ENCODE peak calls at places on chromosomes 7 and 10, in six cellular contexts. One of them, this sample, is unnamed.

GRCh38 chr10:91418417-91418816 is 8.3 kb downstream of the HECTD2 start:
- DNase-seq in Peyer's patch: no peak
- DNase-seq in cardiac muscle cell: no peak
- DNase-seq in tibial artery: no peak
- DNase-seq in HCT116: no peak
- DNase-seq in OCI-LY7: no peak
- DNase-seq in this sample: no peak

GRCh38 chr7:126700807-126701604 is 551.7 kb downstream of the GRM8 start:
- DNase-seq in Peyer's patch: peak; percentile 60
- DNase-seq in cardiac muscle cell: peak; percentile 59
- DNase-seq in tibial artery: no peak
- DNase-seq in HCT116: peak; percentile 90
- DNase-seq in OCI-LY7: no peak
- DNase-seq in this sample: peak; percentile 37

GRCh38 chr7:113140956-113141355 is 22.6 kb upstream of the SMIM30 start:
- DNase-seq in Peyer's patch: no peak
- DNase-seq in cardiac muscle cell: no peak
- DNase-seq in tibial artery: no peak
- DNase-seq in HCT116: no peak
- DNase-seq in OCI-LY7: no peak
- DNase-seq in this sample: no peak

GRCh38 chr7:23467731-23468720 is 2.3 kb downstream of the IGF2BP3 start:
- DNase-seq in Peyer's patch: no peak
- DNase-seq in cardiac muscle cell: peak; percentile 78
- DNase-seq in tibial artery: no peak
- DNase-seq in HCT116: no peak
- DNase-seq in OCI-LY7: peak; percentile 70
- DNase-seq in this sample: peak; percentile 20

GRCh38 chr7:90387470-90388240 is 15.6 kb upstream of the CLDN12 start:
- DNase-seq in Peyer's patch: no peak
- DNase-seq in cardiac muscle cell: no peak
- DNase-seq in tibial artery: no peak
- DNase-seq in HCT116: no peak
- DNase-seq in OCI-LY7: no peak
- DNase-seq in this sample: no peak

GRCh38 chr10:133249975-133250754 is 12.5 kb downstream of the VENTX start:
- DNase-seq in Peyer's patch: no peak
- DNase-seq in cardiac muscle cell: no peak
- DNase-seq in tibial artery: no peak
- DNase-seq in HCT116: no peak
- DNase-seq in OCI-LY7: no peak
- DNase-seq in this sample: no peak

GRCh38 chr10:130215918-130216205 is 79.7 kb downstream of the GLRX3 start:
- DNase-seq in Peyer's patch: no peak
- DNase-seq in cardiac muscle cell: no peak
- DNase-seq in tibial artery: peak; percentile 2
- DNase-seq in HCT116: no peak
- DNase-seq in OCI-LY7: no peak
- DNase-seq in this sample: no peak

GRCh38 chr7:151129882-151130591 is 37.5 kb downstream of the GBX1 start:
- DNase-seq in Peyer's patch: no peak
- DNase-seq in cardiac muscle cell: no peak
- DNase-seq in tibial artery: no peak
- DNase-seq in HCT116: no peak
- DNase-seq in OCI-LY7: no peak
- DNase-seq in this sample: no peak

GRCh38 chr7:132249591-132249971 is 326.7 kb downstream of the PLXNA4 start:
- DNase-seq in Peyer's patch: no peak
- DNase-seq in cardiac muscle cell: peak; percentile 58
- DNase-seq in tibial artery: no peak
- DNase-seq in HCT116: no peak
- DNase-seq in OCI-LY7: no peak
- DNase-seq in this sample: no peak

GRCh38 chr7:46226860-46227259 is 305.8 kb upstream of the IGFBP3 start:
- DNase-seq in Peyer's patch: no peak
- DNase-seq in cardiac muscle cell: no peak
- DNase-seq in tibial artery: no peak
- DNase-seq in HCT116: no peak
- DNase-seq in OCI-LY7: no peak
- DNase-seq in this sample: no peak

GRCh38 chr10:129864601-129865126 is 99.4 kb downstream of the EBF3 start:
- DNase-seq in Peyer's patch: no peak
- DNase-seq in cardiac muscle cell: no peak
- DNase-seq in tibial artery: no peak
- DNase-seq in HCT116: no peak
- DNase-seq in OCI-LY7: no peak
- DNase-seq in this sample: no peak

GRCh38 chr7:55485501-55486171 is 86.7 kb downstream of the VOPP1 start:
- DNase-seq in Peyer's patch: peak; percentile 44
- DNase-seq in cardiac muscle cell: no peak
- DNase-seq in tibial artery: no peak
- DNase-seq in HCT116: no peak
- DNase-seq in OCI-LY7: no peak
- DNase-seq in this sample: no peak

GRCh38 chr7:146208484-146208883 is 91.9 kb downstream of the CNTNAP2 start:
- DNase-seq in Peyer's patch: no peak
- DNase-seq in cardiac muscle cell: no peak
- DNase-seq in tibial artery: no peak
- DNase-seq in HCT116: no peak
- DNase-seq in OCI-LY7: no peak
- DNase-seq in this sample: no peak

GRCh38 chr7:73585196-73585595 is 6.8 kb upstream of the TBL2 start:
- DNase-seq in Peyer's patch: no peak
- DNase-seq in cardiac muscle cell: no peak
- DNase-seq in tibial artery: no peak
- DNase-seq in HCT116: no peak
- DNase-seq in OCI-LY7: no peak
- DNase-seq in this sample: no peak

GRCh38 chr10:88181902-88182671 is 318.7 kb downstream of the PTEN start:
- DNase-seq in Peyer's patch: no peak
- DNase-seq in cardiac muscle cell: no peak
- DNase-seq in tibial artery: no peak
- DNase-seq in HCT116: no peak
- DNase-seq in OCI-LY7: no peak
- DNase-seq in this sample: no peak

GRCh38 chr7:69108041-69108440 is 490.2 kb upstream of the AUTS2 start:
- DNase-seq in Peyer's patch: no peak
- DNase-seq in cardiac muscle cell: no peak
- DNase-seq in tibial artery: no peak
- DNase-seq in HCT116: no peak
- DNase-seq in OCI-LY7: no peak
- DNase-seq in this sample: no peak

GRCh38 chr7:84950836-84951235 is 236.0 kb downstream of the SEMA3D start:
- DNase-seq in Peyer's patch: no peak
- DNase-seq in cardiac muscle cell: no peak
- DNase-seq in tibial artery: no peak
- DNase-seq in HCT116: no peak
- DNase-seq in OCI-LY7: no peak
- DNase-seq in this sample: no peak

GRCh38 chr7:105875505-105875904 is 894 bp downstream of the ATXN7L1 start:
- DNase-seq in Peyer's patch: no peak
- DNase-seq in cardiac muscle cell: no peak
- DNase-seq in tibial artery: no peak
- DNase-seq in HCT116: no peak
- DNase-seq in OCI-LY7: no peak
- DNase-seq in this sample: no peak

GRCh38 chr10:131187886-131188285 is 123.6 kb downstream of the TCERG1L start:
- DNase-seq in Peyer's patch: peak; percentile 8
- DNase-seq in cardiac muscle cell: no peak
- DNase-seq in tibial artery: no peak
- DNase-seq in HCT116: no peak
- DNase-seq in OCI-LY7: no peak
- DNase-seq in this sample: no peak

GRCh38 chr10:43715334-43715733 is 66.7 kb upstream of the ZNF32 start:
- DNase-seq in Peyer's patch: no peak
- DNase-seq in cardiac muscle cell: no peak
- DNase-seq in tibial artery: no peak
- DNase-seq in HCT116: no peak
- DNase-seq in OCI-LY7: no peak
- DNase-seq in this sample: no peak

GRCh38 chr10:127553431-127553830 is 4.3 kb downstream of the NPS start:
- DNase-seq in Peyer's patch: no peak
- DNase-seq in cardiac muscle cell: no peak
- DNase-seq in tibial artery: no peak
- DNase-seq in HCT116: no peak
- DNase-seq in OCI-LY7: no peak
- DNase-seq in this sample: no peak

GRCh38 chr10:87054373-87055295 is 34.5 kb downstream of the FAM25A start:
- DNase-seq in Peyer's patch: no peak
- DNase-seq in cardiac muscle cell: no peak
- DNase-seq in tibial artery: no peak
- DNase-seq in HCT116: no peak
- DNase-seq in OCI-LY7: no peak
- DNase-seq in this sample: no peak

GRCh38 chr10:103967433-103968142 is 648 bp downstream of the SLK start:
- DNase-seq in Peyer's patch: no peak
- DNase-seq in cardiac muscle cell: peak; percentile 36
- DNase-seq in tibial artery: no peak
- DNase-seq in HCT116: no peak
- DNase-seq in OCI-LY7: peak; percentile 36
- DNase-seq in this sample: peak; percentile 18
- TF ChIP-seq CTCF in Peyer's patch: no peak
- TF ChIP-seq CTCF in cardiac muscle cell: no peak
- TF ChIP-seq CTCF in tibial artery: peak; percentile 4
- TF ChIP-seq CTCF in HCT116: no peak
- TF ChIP-seq CTCF in OCI-LY7: no peak
- TF ChIP-seq CTCF in this sample: peak; percentile 13

GRCh38 chr7:92730808-92731207 is 105.6 kb downstream of the CDK6 start:
- DNase-seq in Peyer's patch: no peak
- DNase-seq in cardiac muscle cell: no peak
- DNase-seq in tibial artery: no peak
- DNase-seq in HCT116: no peak
- DNase-seq in OCI-LY7: no peak
- DNase-seq in this sample: no peak
- TF ChIP-seq CTCF in Peyer's patch: no peak
- TF ChIP-seq CTCF in cardiac muscle cell: no peak
- TF ChIP-seq CTCF in tibial artery: no peak
- TF ChIP-seq CTCF in HCT116: no peak
- TF ChIP-seq CTCF in OCI-LY7: no peak
- TF ChIP-seq CTCF in this sample: no peak

GRCh38 chr10:13095929-13096328 is 4.0 kb upstream of the OPTN start:
- DNase-seq in Peyer's patch: no peak
- DNase-seq in cardiac muscle cell: no peak
- DNase-seq in tibial artery: no peak
- DNase-seq in HCT116: no peak
- DNase-seq in OCI-LY7: no peak
- DNase-seq in this sample: no peak

GRCh38 chr10:13102002-13102794 is 2.2 kb downstream of the OPTN start:
- DNase-seq in Peyer's patch: no peak
- DNase-seq in cardiac muscle cell: no peak
- DNase-seq in tibial artery: peak; percentile 40
- DNase-seq in HCT116: no peak
- DNase-seq in OCI-LY7: no peak
- DNase-seq in this sample: no peak

GRCh38 chr10:13100349-13101294 is 659 bp downstream of the OPTN start:
- DNase-seq in Peyer's patch: peak; percentile 58
- DNase-seq in cardiac muscle cell: no peak
- DNase-seq in tibial artery: no peak
- DNase-seq in HCT116: no peak
- DNase-seq in OCI-LY7: no peak
- DNase-seq in this sample: peak; percentile 8

GRCh38 chr10:13099666-13100348 is at the start of gene OPTN:
- DNase-seq in Peyer's patch: peak; percentile 89
- DNase-seq in cardiac muscle cell: peak; percentile 81
- DNase-seq in tibial artery: peak; percentile 80
- DNase-seq in HCT116: peak; percentile 64
- DNase-seq in OCI-LY7: peak; percentile 27
- DNase-seq in this sample: peak; percentile 72

GRCh38 chr10:13099144-13099665 is 758 bp upstream of the OPTN start:
- DNase-seq in Peyer's patch: peak; percentile 74
- DNase-seq in cardiac muscle cell: no peak
- DNase-seq in tibial artery: no peak
- DNase-seq in HCT116: peak; percentile 54
- DNase-seq in OCI-LY7: peak; percentile 50
- DNase-seq in this sample: peak; percentile 51
- TF ChIP-seq CTCF in Peyer's patch: peak; percentile 50
- TF ChIP-seq CTCF in cardiac muscle cell: peak; percentile 46
- TF ChIP-seq CTCF in tibial artery: no peak
- TF ChIP-seq CTCF in HCT116: peak; percentile 62
- TF ChIP-seq CTCF in OCI-LY7: peak; percentile 72
- TF ChIP-seq CTCF in this sample: no peak

DNA sequence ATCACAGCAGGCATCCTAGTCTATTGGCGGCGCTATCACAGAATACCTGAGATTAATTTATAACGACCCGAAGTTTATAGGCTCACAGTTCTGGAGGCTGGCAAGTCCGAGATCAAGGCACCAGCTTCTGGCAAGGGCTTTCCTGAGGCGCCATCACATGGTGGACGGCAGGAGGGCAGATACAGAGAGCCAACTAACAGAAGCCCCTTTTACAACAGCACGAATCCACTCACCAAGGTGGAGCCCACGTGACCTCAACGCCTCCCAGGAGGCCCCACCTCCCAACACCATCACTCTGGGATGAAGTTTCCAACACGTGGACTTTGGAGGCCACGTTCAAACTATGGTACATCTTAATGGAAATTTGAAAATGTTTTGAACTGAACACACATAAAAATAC is 255.3 kb downstream of the ELFN1 start:
- DNase-seq in Peyer's patch: no peak
- DNase-seq in cardiac muscle cell: no peak
- DNase-seq in tibial artery: no peak
- DNase-seq in HCT116: no peak
- DNase-seq in OCI-LY7: no peak
- DNase-seq in this sample: no peak
- TF ChIP-seq CTCF in Peyer's patch: no peak
- TF ChIP-seq CTCF in cardiac muscle cell: peak; percentile 29
- TF ChIP-seq CTCF in tibial artery: no peak
- TF ChIP-seq CTCF in HCT116: peak; percentile 27
- TF ChIP-seq CTCF in OCI-LY7: peak; percentile 33
- TF ChIP-seq CTCF in this sample: no peak